ENCODE peak calls at places on chromosomes 2 and 18, in five cellular contexts. A is K562, Z is HepG2, P is GM12878, J is upper lobe of left lung. D is an unnamed sample.
A peak's percentile ranks its signal among the peaks of the same experiment; 100 is the strongest.

GRCh38 chr2:219021591-219021990 is 19.7 kb downstream of the CFAP65 start:
- ATAC-seq in A (no peak), Z (no peak), P (no peak), J (peak; percentile 35), D (no peak)

GRCh38 chr2:101349893-101350662 is 37.2 kb downstream of the CREG2 start:
- ATAC-seq in A (peak; percentile 40), Z (peak; percentile 91), P (peak; percentile 33), J (no peak), D (no peak)

GRCh38 chr2:112692914-112693313 is 27.9 kb upstream of the NT5DC4 start:
- ATAC-seq in A (no peak), Z (no peak), P (peak; percentile 4), J (no peak), D (no peak)

GRCh38 chr2:173347305-173348168 is 7.1 kb upstream of the CDCA7 start:
- ATAC-seq in A (no peak), Z (peak; percentile 91), P (peak; percentile 93), J (no peak), D (no peak)

GRCh38 chr2:56287974-56288373 is 104.2 kb downstream of the CCDC85A start:
- ATAC-seq in A (no peak), Z (no peak), P (no peak), J (no peak), D (no peak)

GRCh38 chr2:174771136-174771535 is 6.9 kb upstream of the CHRNA1 start:
- ATAC-seq in A (peak; percentile 9), Z (peak; percentile 22), P (peak; percentile 10), J (no peak), D (no peak)

GRCh38 chr2:1823187-1824169 is 79.2 kb upstream of the PXDN start:
- ATAC-seq in A (no peak), Z (peak; percentile 72), P (no peak), J (no peak), D (peak; percentile 60)

GRCh38 chr2:135913726-135914365 is 37.6 kb upstream of the MCM6 start:
- ATAC-seq in A (peak; percentile 76), Z (peak; percentile 69), P (peak; percentile 75), J (no peak), D (no peak)

GRCh38 chr2:195477248-195477995 is 179.6 kb upstream of the SLC39A10 start:
- ATAC-seq in A (no peak), Z (no peak), P (peak; percentile 60), J (no peak), D (no peak)

GRCh38 chr18:49953416-49953815 is 140.1 kb upstream of the ACAA2 start:
- ATAC-seq in A (no peak), Z (no peak), P (no peak), J (no peak), D (no peak)

GRCh38 chr2:238643400-238643907 is 204.4 kb upstream of the TWIST2 start:
- ATAC-seq in A (no peak), Z (no peak), P (no peak), J (no peak), D (no peak)

GRCh38 chr2:147006724-147007123 is 838.1 kb upstream of the ACVR2A start:
- ATAC-seq in A (no peak), Z (no peak), P (no peak), J (no peak), D (peak; percentile 55)

GRCh38 chr2:12031871-12032270 is 285.4 kb downstream of the LPIN1 start:
- ATAC-seq in A (no peak), Z (no peak), P (peak; percentile 69), J (no peak), D (no peak)

GRCh38 chr2:187879491-187879890 is 325.3 kb upstream of the TFPI start:
- ATAC-seq in A (no peak), Z (no peak), P (no peak), J (no peak), D (no peak)

GRCh38 chr2:190551928-190552327 is 17.4 kb upstream of the NEMP2 start:
- ATAC-seq in A (no peak), Z (no peak), P (peak; percentile 64), J (no peak), D (no peak)

GRCh38 chr2:99478632-99479031 is 11.2 kb downstream of the REV1 start:
- ATAC-seq in A (no peak), Z (no peak), P (peak; percentile 24), J (no peak), D (no peak)

GRCh38 chr2:181393472-181393871 is 63.7 kb upstream of the ITGA4 start:
- ATAC-seq in A (no peak), Z (peak; percentile 90), P (peak; percentile 77), J (peak; percentile 51), D (no peak)

GRCh38 chr2:174608866-174609214 is 11.2 kb upstream of the WIPF1 start:
- ATAC-seq in A (peak; percentile 68), Z (no peak), P (peak; percentile 76), J (peak; percentile 68), D (no peak)

GRCh38 chr2:51829477-51829876 is 797.5 kb upstream of the NRXN1 start:
- ATAC-seq in A (no peak), Z (no peak), P (no peak), J (no peak), D (no peak)

GRCh38 chr2:224930990-224931389 is 111.3 kb downstream of the DOCK10 start:
- ATAC-seq in A (no peak), Z (no peak), P (peak; percentile 36), J (no peak), D (no peak)

GRCh38 chr2:60719331-60719730 is 36.7 kb upstream of the PAPOLG start:
- ATAC-seq in A (no peak), Z (no peak), P (no peak), J (no peak), D (no peak)

DNA sequence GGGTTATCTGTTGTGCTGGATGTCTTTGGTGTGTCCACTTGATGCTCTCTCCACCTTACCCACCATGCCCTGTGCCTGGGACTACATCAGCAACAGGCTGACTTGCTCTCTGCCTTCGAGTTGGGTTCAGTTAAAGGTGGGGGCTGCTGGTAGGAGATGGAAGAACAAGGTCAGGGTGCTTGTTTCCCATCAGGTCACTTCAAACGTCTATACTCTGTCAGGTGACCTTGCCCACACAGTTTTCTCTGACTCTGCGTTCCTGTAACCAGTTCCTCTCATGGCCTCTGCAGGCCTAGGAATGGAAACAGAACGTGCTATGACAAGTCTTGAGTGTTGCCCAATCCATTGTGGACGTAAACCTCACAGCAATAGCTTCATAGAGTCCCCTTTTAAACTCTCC is 38.4 kb upstream of the PAPOLG start:
- ATAC-seq in A (no peak), Z (peak; percentile 79), P (no peak), J (no peak), D (peak; percentile 51)
- TF ChIP-seq EP300 in A (no peak), Z (no peak), P (no peak), J (peak; percentile 48), D (no peak)

DNA sequence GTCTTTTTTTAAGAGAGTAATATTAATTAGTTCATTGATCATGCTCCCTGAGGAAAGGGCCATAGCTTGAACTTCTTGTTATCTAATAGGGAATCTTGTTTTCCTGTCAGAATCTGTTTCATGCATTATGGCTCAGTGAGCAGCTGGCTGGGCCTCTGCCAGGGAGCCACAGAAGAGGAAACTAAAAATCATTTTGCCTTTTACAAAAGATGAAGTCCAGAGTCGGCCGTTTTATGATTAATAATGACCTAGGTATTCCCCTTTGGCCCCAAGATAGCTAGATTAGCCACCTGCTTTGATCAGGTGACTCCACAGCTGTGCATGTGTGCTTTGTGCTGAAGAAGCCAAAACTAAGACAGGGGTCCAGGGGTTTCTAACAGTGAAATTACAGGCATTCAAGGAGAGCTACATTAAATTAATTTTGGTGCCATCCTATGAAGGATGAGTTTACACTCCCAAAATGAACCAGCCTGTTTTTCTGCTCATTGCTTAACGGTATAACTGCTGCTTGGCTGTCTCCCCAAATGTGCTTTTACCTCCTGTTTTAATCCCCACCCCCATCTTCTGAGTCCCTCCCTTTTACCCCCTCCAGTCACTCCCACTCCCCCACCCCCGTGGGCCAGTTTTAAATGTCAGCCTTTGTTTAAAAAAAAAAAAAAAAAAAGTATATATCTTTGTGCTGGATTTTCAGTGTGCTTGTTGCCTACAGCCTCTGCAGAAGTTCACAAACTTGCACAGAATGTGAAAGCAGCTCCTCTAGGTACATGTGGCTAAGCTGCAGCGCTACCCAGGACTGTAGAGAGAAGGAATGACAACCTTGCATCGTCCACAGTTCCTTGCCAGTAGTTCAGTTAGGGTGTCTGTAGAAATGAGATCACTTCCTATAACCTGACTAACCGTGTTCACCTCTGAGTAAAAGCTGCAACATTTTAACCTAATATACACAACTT is 93.1 kb downstream of the CABLES1 start:
- ATAC-seq in A (no peak), Z (no peak), P (peak; percentile 55), J (no peak), D (no peak)
- H3K4me3 ChIP-seq in A (no peak overlapping the region), Z (no peak overlapping the region), P (no peak overlapping the region), J (no peak overlapping the region), D (no peak overlapping the region)

DNA sequence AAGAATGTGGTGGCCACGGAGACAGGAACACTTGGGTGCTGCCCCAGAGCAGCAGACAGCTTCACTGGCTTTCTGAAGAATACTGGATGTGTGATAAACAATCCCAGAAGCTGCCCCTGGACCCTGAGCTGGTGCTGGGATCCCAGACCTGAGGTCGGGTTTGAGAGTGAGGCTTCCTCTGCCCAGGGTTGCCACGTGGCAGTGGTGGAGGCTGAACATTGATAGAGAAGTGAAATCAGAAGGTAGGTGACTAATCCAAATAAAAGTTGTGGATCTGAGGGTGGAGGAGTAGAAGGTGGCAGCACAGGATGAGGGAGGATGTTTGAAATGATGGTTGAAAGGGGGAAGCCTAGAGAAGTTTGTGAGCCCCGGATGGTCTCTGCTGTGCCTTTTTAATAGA is 64.0 kb downstream of the FMNL2 start:
- ATAC-seq in A (no peak), Z (no peak), P (no peak), J (no peak), D (no peak)
- TF ChIP-seq POLR2AphosphoS5 in A (no peak), Z (no peak), P (no peak), J (no peak), D (no peak)

DNA sequence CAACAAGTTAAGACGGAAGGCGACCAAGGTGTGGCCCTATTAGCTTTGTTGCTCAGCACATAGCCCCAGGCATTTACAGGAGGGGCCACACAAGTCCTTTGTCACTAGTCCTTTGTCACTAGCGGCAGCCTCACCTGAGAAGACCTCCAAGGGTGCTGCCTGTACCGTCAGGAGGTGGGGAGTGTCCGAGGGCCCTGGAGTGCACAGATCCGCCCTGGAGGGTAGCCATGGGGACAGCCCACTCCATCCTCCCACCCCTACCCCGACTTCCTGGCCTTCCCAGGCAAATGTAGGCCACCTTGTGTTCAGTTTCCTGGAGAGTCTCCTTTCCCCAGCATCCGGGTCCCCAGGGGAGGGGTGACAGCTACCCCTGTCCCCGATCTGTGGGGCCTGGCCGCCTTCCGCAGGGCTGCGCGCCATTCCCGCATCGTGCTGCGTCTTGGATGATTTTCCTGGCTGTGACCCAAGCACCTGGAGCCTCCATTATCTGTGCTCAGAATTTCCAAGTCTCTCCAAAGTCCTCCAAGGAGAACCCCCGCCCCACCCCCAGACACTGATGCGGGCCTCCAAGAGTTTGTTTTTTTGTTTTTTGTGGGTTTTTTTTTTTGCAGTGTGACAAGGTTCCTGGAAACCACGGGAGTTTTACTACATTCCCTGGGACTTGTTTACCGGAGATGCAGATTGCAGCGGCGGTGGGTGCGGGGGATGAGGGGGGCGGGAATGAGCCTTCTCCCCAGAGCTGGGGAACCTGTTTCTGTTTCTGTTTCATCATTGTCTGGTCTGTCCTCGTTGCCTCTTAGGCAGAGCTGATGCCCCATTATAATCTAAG is 28.6 kb downstream of the TEX44 start:
- ATAC-seq in A (no peak), Z (peak; percentile 21), P (peak; percentile 26), J (peak; percentile 68), D (peak; percentile 48)
- TF ChIP-seq EP300 in A (no peak), Z (no peak), P (no peak), J (no peak), D (no peak)

GRCh38 chr2:85541262-85541661 is 2.3 kb downstream of the MAT2A start:
- ATAC-seq in A (no peak), Z (no peak), P (no peak), J (no peak), D (no peak)
- H3K4me3 ChIP-seq in A (peak overlapping the region; percentile 68), Z (peak overlapping the region; percentile 81), P (peak overlapping the region; percentile 86), J (peak overlapping the region; percentile 97), D (peak overlapping the region; percentile 82)

GRCh38 chr18:58196881-58197872 is 153.2 kb downstream of the NEDD4L start:
- ATAC-seq in A (no peak), Z (no peak), P (no peak), J (no peak), D (peak; percentile 54)
- TF ChIP-seq POLR2AphosphoS5 in A (no peak), Z (no peak), P (no peak), J (no peak), D (peak; percentile 12)

GRCh38 chr2:134177351-134177931 is 76.4 kb upstream of the MGAT5 start:
- ATAC-seq in A (no peak), Z (no peak), P (no peak), J (no peak), D (peak; percentile 22)
- TF ChIP-seq EP300 in A (no peak), Z (no peak), P (no peak), J (no peak), D (no peak)